ENCODE peak calls at places on chromosomes 16 and 17, in seven cellular contexts. Y is IMR-90, H is psoas muscle, K is thoracic aorta, P is hepatocyte, T is adrenal gland, G is GM06990. U is an unnamed sample. For H3K27me3, the result is how much of the 10 kb centered on the place peaks cover.

GRCh38 chr16:89574681-89575246 is 794 bp upstream of the CPNE7 start:
- DNase-seq in Y (peak), H (no peak), K (no peak), P (peak), T (peak), G (peak), U (peak)

GRCh38 chr17:8120520-8121443 is 2.5 kb upstream of the ALOXE3 start:
- DNase-seq in Y (peak), H (peak), K (no peak), P (peak), T (peak), G (peak), U (peak)

GRCh38 chr16:7304257-7304656 is 28.4 kb upstream of the RBFOX1 start:
- DNase-seq in Y (no peak), H (no peak), K (no peak), P (no peak), T (no peak), G (no peak), U (no peak)

GRCh38 chr16:79932564-79932963 is 332.0 kb upstream of the MAF start:
- DNase-seq in Y (no peak), H (no peak), K (no peak), P (peak), T (no peak), G (no peak), U (peak)

GRCh38 chr17:49687878-49688491 is 10.1 kb upstream of the SPOP start:
- DNase-seq in Y (peak), H (no peak), K (no peak), P (no peak), T (no peak), G (no peak), U (peak)

GRCh38 chr16:56691885-56692284 is 9.6 kb downstream of the MT1X start:
- DNase-seq in Y (peak), H (no peak), K (no peak), P (peak), T (peak), G (no peak), U (peak)

GRCh38 chr16:84818133-84818532 is 1.7 kb upstream of the CRISPLD2 start:
- DNase-seq in Y (no peak), H (no peak), K (no peak), P (no peak), T (no peak), G (no peak), U (no peak)

GRCh38 chr17:79620207-79621038 is 9.6 kb upstream of the RBFOX3 start:
- DNase-seq in Y (no peak), H (peak), K (no peak), P (no peak), T (no peak), G (no peak), U (no peak)

GRCh38 chr17:71494456-71494855 is 626.4 kb upstream of the SOX9 start:
- DNase-seq in Y (no peak), H (no peak), K (no peak), P (no peak), T (no peak), G (no peak), U (no peak)

GRCh38 chr16:49809112-49809511 is 46.8 kb downstream of the ZNF423 start:
- DNase-seq in Y (no peak), H (no peak), K (no peak), P (no peak), T (no peak), G (no peak), U (no peak)

GRCh38 chr16:54444851-54445523 is 158.4 kb upstream of the IRX3 start:
- DNase-seq in Y (no peak), H (no peak), K (no peak), P (no peak), T (no peak), G (no peak), U (no peak)

GRCh38 chr16:89712476-89712805 is 8.3 kb downstream of the VPS9D1 start:
- DNase-seq in Y (peak), H (no peak), K (no peak), P (peak), T (no peak), G (no peak), U (no peak)

GRCh38 chr16:82701302-82702022 is 74.7 kb downstream of the CDH13 start:
- DNase-seq in Y (no peak), H (no peak), K (no peak), P (no peak), T (no peak), G (no peak), U (no peak)

GRCh38 chr17:410674-411401 is 58.2 kb upstream of the RPH3AL start:
- DNase-seq in Y (peak), H (no peak), K (no peak), P (peak), T (peak), G (no peak), U (no peak)

GRCh38 chr17:29076722-29077121 is 33.8 kb downstream of the PIPOX start:
- DNase-seq in Y (no peak), H (no peak), K (no peak), P (no peak), T (no peak), G (no peak), U (no peak)

GRCh38 chr17:7589204-7589868 is 558 bp downstream of the SOX15 start:
- DNase-seq in Y (peak), H (peak), K (no peak), P (peak), T (peak), G (peak), U (peak)

GRCh38 chr17:18187816-18188761 is 4.5 kb downstream of the ALKBH5 start:
- DNase-seq in Y (peak), H (no peak), K (no peak), P (peak), T (peak), G (no peak), U (no peak)

GRCh38 chr17:60656499-60656898 is 21.2 kb upstream of the BCAS3 start:
- DNase-seq in Y (no peak), H (no peak), K (no peak), P (no peak), T (no peak), G (no peak), U (no peak)

GRCh38 chr17:60659156-60659555 is 18.5 kb upstream of the BCAS3 start:
- DNase-seq in Y (no peak), H (no peak), K (no peak), P (no peak), T (no peak), G (no peak), U (no peak)

GRCh38 chr17:60664022-60664421 is 13.6 kb upstream of the BCAS3 start:
- DNase-seq in Y (peak), H (no peak), K (no peak), P (no peak), T (no peak), G (no peak), U (peak)

GRCh38 chr17:60665602-60666001 is 12.0 kb upstream of the BCAS3 start:
- DNase-seq in Y (no peak), H (no peak), K (no peak), P (no peak), T (no peak), G (no peak), U (no peak)

DNA sequence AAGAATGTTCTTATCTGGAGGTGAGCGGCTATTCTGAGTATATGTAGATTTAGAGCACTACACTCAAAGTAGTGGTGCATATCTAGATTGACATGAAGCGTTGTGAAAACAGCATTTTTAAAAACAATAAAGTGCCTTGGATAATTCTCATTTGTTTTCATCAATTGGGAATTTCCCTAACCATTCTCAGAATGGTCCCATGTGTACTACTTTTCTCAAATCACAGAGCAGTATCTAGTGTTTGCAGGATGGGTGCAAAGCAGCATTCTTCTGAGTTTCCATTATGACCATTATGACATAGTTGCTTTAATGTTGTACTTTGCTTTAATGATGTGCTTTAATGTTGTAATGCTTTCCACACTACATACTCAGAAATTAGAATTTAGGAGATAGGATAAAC is 16.2 kb upstream of the BCAS3 start:
- DNase-seq in Y (no peak), H (no peak), K (no peak), P (no peak), T (no peak), G (no peak), U (no peak)
- TF ChIP-seq CTCF in Y (no peak), H (no peak), K (no peak), P (no peak), T (no peak), G (no peak), U (no peak)

GRCh38 chr16:22970191-22970845 is 156.4 kb downstream of the HS3ST2 start:
- DNase-seq in Y (no peak), H (no peak), K (no peak), P (no peak), T (no peak), G (no peak), U (no peak)
- H3K27me3 ChIP-seq in Y (under half), H (under half), K (under half), P (under half), T (under half), G (under half), U (under half)

GRCh38 chr16:20676867-20677266 is 20.6 kb downstream of the ACSM1 start:
- DNase-seq in Y (no peak), H (no peak), K (no peak), P (no peak), T (no peak), G (no peak), U (no peak)
- H3K4me3 ChIP-seq in Y (no peak), H (no peak), K (no peak), P (no peak), T (no peak), G (no peak), U (no peak)

DNA sequence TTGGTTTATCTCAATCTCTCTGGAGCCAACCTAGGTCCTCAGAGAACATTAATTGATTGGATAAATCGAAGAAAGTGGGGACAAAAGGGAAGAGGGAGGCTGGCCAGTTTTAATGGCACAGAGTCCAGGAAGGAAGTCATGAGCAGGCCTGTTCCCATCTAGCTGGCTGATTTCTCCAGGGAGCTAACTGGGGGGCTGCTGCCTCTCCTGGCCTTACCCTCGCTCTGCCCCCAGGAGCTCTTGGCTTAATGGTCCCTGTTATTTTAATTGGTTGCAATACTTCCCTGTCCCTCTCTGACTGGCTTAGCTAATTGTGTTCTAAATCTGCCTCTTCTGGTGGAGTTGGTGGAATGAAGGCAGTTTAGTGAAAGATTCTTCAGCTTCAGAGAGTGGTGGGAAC is 61.4 kb downstream of the MGAT5B start:
- DNase-seq in Y (no peak), H (no peak), K (no peak), P (no peak), T (no peak), G (no peak), U (no peak)
- TF ChIP-seq CTCF in Y (no peak), H (no peak), K (no peak), P (no peak), T (no peak), G (no peak), U (no peak)

DNA sequence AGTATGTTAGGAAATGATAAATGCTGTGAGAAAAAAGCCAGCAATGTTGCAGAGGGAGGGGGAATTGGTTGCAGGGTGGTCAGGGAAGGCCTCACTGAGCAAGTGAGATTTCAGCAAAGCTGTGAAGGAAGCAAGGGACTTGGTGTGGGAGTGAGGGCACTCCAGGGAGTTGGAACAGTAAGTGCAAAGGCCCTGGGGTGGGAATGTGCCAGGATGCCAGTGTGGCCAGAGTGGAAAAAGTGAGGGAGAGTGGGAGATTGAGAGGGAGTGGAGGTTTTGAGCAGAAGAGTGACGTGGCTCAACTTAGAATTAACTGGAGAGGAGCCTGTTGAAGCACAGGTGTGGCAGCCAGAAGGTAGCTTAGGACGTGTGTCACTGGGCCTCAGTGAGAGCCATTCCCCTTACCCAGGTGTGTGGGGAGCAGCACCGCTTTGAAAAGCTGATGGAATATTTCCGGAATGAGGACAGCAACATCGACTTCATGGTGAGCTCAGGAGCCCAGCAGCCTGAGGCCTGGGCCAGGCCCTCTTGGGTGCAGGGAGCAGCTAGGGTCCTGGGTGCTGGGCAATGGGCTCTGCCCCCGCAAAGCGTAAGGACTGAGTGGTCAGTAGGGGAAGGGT is 16.6 kb downstream of the FMNL1 start:
- DNase-seq in Y (no peak), H (no peak), K (no peak), P (no peak), T (no peak), G (no peak), U (no peak)
- H3K27me3 ChIP-seq in Y (under half), H (under half), K (under half), P (under half), T (under half), G (under half), U (under half)

GRCh38 chr16:75293746-75294145 is 42.3 kb upstream of the BCAR1 start:
- DNase-seq in Y (peak), H (no peak), K (no peak), P (no peak), T (no peak), G (no peak), U (no peak)
- H3K4me3 ChIP-seq in Y (no peak), H (no peak), K (no peak), P (no peak), T (no peak), G (no peak), U (no peak)

GRCh38 chr17:37490022-37490587 is 414 bp downstream of the DUSP14 start:
- DNase-seq in Y (peak), H (peak), K (no peak), P (peak), T (peak), G (peak), U (peak)
- TF ChIP-seq CTCF in Y (peak), H (peak), K (no peak), P (peak), T (no peak), G (no peak), U (no peak)

DNA sequence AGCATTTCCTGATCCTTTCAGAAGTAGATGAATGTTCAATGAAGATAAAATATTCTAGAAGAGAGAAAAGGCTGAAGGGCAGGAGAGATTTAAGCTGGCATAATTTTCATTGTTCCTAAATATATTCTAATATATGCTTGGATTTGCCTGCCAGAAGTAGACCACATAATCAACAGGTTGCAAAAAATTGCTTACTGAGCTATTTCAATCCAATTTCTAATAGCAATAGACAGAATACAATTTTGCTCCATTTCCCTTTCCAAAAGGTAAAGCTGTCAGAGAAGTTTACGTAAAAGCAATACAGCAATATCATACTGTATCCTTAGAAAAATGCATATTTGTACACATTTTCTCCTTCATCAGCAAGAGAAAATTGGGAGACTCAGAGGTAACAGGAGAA is 237.3 kb downstream of the PMP22 start:
- DNase-seq in Y (no peak), H (no peak), K (no peak), P (no peak), T (no peak), G (no peak), U (no peak)
- H3K27me3 ChIP-seq in Y (under half), H (under half), K (under half), P (under half), T (under half), G (under half), U (under half)

DNA sequence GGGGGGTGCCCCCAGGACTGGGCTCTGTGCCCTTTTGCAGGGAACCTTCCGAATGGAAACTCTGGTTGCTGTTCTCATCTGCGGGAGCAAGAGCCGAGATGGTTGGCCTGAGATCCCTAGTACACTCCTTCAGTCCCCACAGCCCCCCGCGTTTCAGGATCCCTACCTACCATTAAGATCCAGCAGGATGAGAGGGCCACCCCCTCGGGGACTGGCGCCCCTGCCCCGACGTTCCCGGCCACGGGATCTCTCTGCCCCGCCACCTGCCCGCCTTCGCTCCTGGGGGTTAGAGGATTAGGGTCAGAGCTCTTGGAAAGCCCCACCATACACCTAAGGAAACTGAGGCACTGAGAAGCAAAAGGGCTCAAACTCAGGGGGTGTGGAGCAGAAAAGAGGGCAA is 1.2 kb downstream of the BCL7C start:
- DNase-seq in Y (no peak), H (no peak), K (no peak), P (peak), T (no peak), G (no peak), U (no peak)
- H3K4me3 ChIP-seq in Y (peak), H (peak), K (peak), P (no peak), T (peak), G (peak), U (peak)